ENCODE peak calls at places on chromosomes 11 and 22, in six cellular contexts. U, K, J, N, C and X are unnamed samples.

GRCh38 chr11:128921790-128922189 is 20.9 kb downstream of the TP53AIP1 start:
- DNase-seq in U (no peak), K (no peak), J (no peak), N (no peak), C (no peak), X (no peak)

GRCh38 chr11:18836415-18836814 is 44.8 kb upstream of the PTPN5 start:
- DNase-seq in U (no peak), K (no peak), J (no peak), N (no peak), C (peak), X (no peak)

GRCh38 chr11:134372961-134373360 is 39.1 kb downstream of the B3GAT1 start:
- DNase-seq in U (no peak), K (no peak), J (no peak), N (no peak), C (no peak), X (peak)

GRCh38 chr22:26673485-26673884 is 16.1 kb downstream of the MIAT start:
- DNase-seq in U (no peak), K (no peak), J (no peak), N (no peak), C (peak), X (no peak)

GRCh38 chr11:10114593-10115404 is 179.2 kb downstream of the SBF2 start:
- DNase-seq in U (no peak), K (no peak), J (no peak), N (no peak), C (no peak), X (no peak)

GRCh38 chr11:112172362-112172994 is 2.8 kb upstream of the BCO2 start:
- DNase-seq in U (no peak), K (no peak), J (no peak), N (no peak), C (peak), X (no peak)

GRCh38 chr11:109303342-109303741 is 118.6 kb upstream of the C11orf87 start:
- DNase-seq in U (no peak), K (no peak), J (no peak), N (no peak), C (no peak), X (no peak)

GRCh38 chr11:124814739-124815138 is 14.5 kb upstream of the MSANTD2 start:
- DNase-seq in U (no peak), K (no peak), J (no peak), N (no peak), C (no peak), X (no peak)

GRCh38 chr11:10743354-10744035 is 7.6 kb upstream of the CTR9 start:
- DNase-seq in U (no peak), K (no peak), J (no peak), N (no peak), C (no peak), X (no peak)

GRCh38 chr11:120281161-120281795 is 41.3 kb downstream of the POU2F3 start:
- DNase-seq in U (no peak), K (no peak), J (no peak), N (no peak), C (no peak), X (no peak)

GRCh38 chr11:86606849-86607481 is 65.5 kb downstream of the ME3 start:
- DNase-seq in U (no peak), K (no peak), J (no peak), N (no peak), C (peak), X (no peak)

GRCh38 chr11:33552756-33553155 is 147.9 kb downstream of the C11orf91 start:
- DNase-seq in U (no peak), K (no peak), J (no peak), N (no peak), C (no peak), X (no peak)

GRCh38 chr11:125005491-125005890 is 51.5 kb downstream of the CCDC15 start:
- DNase-seq in U (no peak), K (no peak), J (no peak), N (no peak), C (no peak), X (no peak)

GRCh38 chr11:134783219-134783618 is 371.2 kb upstream of the B3GAT1 start:
- DNase-seq in U (no peak), K (no peak), J (no peak), N (no peak), C (no peak), X (no peak)

GRCh38 chr22:46090051-46090591 is 60.2 kb upstream of the PPARA start:
- DNase-seq in U (no peak), K (no peak), J (no peak), N (no peak), C (no peak), X (no peak)

GRCh38 chr22:23396362-23397007 is 183.6 kb downstream of the IGLL1 start:
- DNase-seq in U (no peak), K (no peak), J (no peak), N (no peak), C (no peak), X (no peak)

GRCh38 chr22:27462190-27462589 is 339.4 kb downstream of the MN1 start:
- DNase-seq in U (peak), K (peak), J (no peak), N (no peak), C (no peak), X (peak)